ENCODE peak calls at places on chromosomes 11 and 22, in ten cellular contexts. One of them, this sample, is unnamed.

GRCh38 chr11:64094463-64095223 is 58.9 kb downstream of the FLRT1 start:
- DNase-seq in esophagus muscularis mucosa: no peak
- DNase-seq in ovary: no peak
- DNase-seq in GM12878: no peak
- DNase-seq in SK-N-SH: no peak
- DNase-seq in tibial nerve: no peak
- DNase-seq in K562: peak; percentile 56
- DNase-seq in transverse colon: peak; percentile 22
- DNase-seq in suprapubic skin: no peak
- DNase-seq in H1: no peak
- DNase-seq in this sample: peak; percentile 84

GRCh38 chr11:110287537-110287936 is 8.9 kb downstream of the RDX start:
- DNase-seq in transverse colon: no peak
- DNase-seq in K562: no peak
- DNase-seq in SK-N-SH: no peak
- DNase-seq in tibial nerve: no peak
- DNase-seq in suprapubic skin: no peak
- DNase-seq in GM12878: no peak
- DNase-seq in esophagus muscularis mucosa: no peak
- DNase-seq in ovary: no peak
- DNase-seq in H1: no peak
- DNase-seq in this sample: no peak

GRCh38 chr11:95074806-95075563 is 8.3 kb downstream of the SRSF8 start:
- DNase-seq in suprapubic skin: peak; percentile 76
- DNase-seq in GM12878: no peak
- DNase-seq in esophagus muscularis mucosa: no peak
- DNase-seq in K562: no peak
- DNase-seq in ovary: peak; percentile 48
- DNase-seq in tibial nerve: no peak
- DNase-seq in H1: no peak
- DNase-seq in SK-N-SH: no peak
- DNase-seq in transverse colon: peak; percentile 82
- DNase-seq in this sample: no peak

GRCh38 chr22:30183861-30184278 is 62.7 kb downstream of the LIF start:
- DNase-seq in suprapubic skin: no peak
- DNase-seq in GM12878: no peak
- DNase-seq in transverse colon: no peak
- DNase-seq in SK-N-SH: no peak
- DNase-seq in ovary: no peak
- DNase-seq in esophagus muscularis mucosa: peak; percentile 29
- DNase-seq in K562: peak; percentile 63
- DNase-seq in tibial nerve: no peak
- DNase-seq in H1: no peak
- DNase-seq in this sample: no peak

GRCh38 chr22:37777122-37777687 is 30.5 kb upstream of the GCAT start:
- DNase-seq in H1: no peak
- DNase-seq in GM12878: peak; percentile 74
- DNase-seq in SK-N-SH: no peak
- DNase-seq in transverse colon: peak; percentile 74
- DNase-seq in ovary: peak; percentile 56
- DNase-seq in suprapubic skin: no peak
- DNase-seq in esophagus muscularis mucosa: no peak
- DNase-seq in tibial nerve: peak; percentile 34
- DNase-seq in K562: peak; percentile 58
- DNase-seq in this sample: no peak

GRCh38 chr22:47692811-47693210 is 930.4 kb downstream of the TBC1D22A start:
- DNase-seq in tibial nerve: no peak
- DNase-seq in suprapubic skin: no peak
- DNase-seq in esophagus muscularis mucosa: peak; percentile 57
- DNase-seq in SK-N-SH: no peak
- DNase-seq in K562: no peak
- DNase-seq in transverse colon: no peak
- DNase-seq in H1: no peak
- DNase-seq in ovary: no peak
- DNase-seq in GM12878: no peak
- DNase-seq in this sample: no peak

GRCh38 chr11:96205460-96205809 is 137.6 kb downstream of the MAML2 start:
- DNase-seq in H1: no peak
- DNase-seq in tibial nerve: no peak
- DNase-seq in GM12878: no peak
- DNase-seq in SK-N-SH: no peak
- DNase-seq in esophagus muscularis mucosa: no peak
- DNase-seq in K562: no peak
- DNase-seq in ovary: no peak
- DNase-seq in transverse colon: no peak
- DNase-seq in suprapubic skin: no peak
- DNase-seq in this sample: no peak

GRCh38 chr11:120248551-120249278 is 8.8 kb downstream of the POU2F3 start:
- DNase-seq in suprapubic skin: no peak
- DNase-seq in H1: no peak
- DNase-seq in tibial nerve: no peak
- DNase-seq in K562: no peak
- DNase-seq in transverse colon: no peak
- DNase-seq in SK-N-SH: no peak
- DNase-seq in ovary: no peak
- DNase-seq in GM12878: peak; percentile 93
- DNase-seq in esophagus muscularis mucosa: no peak
- DNase-seq in this sample: no peak

GRCh38 chr11:126059238-126059761 is 3.4 kb downstream of the CDON start:
- DNase-seq in SK-N-SH: peak; percentile 51
- DNase-seq in H1: no peak
- DNase-seq in tibial nerve: no peak
- DNase-seq in GM12878: no peak
- DNase-seq in esophagus muscularis mucosa: no peak
- DNase-seq in ovary: no peak
- DNase-seq in suprapubic skin: no peak
- DNase-seq in K562: no peak
- DNase-seq in transverse colon: no peak
- DNase-seq in this sample: no peak

GRCh38 chr22:50470491-50470890 is 4.3 kb downstream of the SBF1 start:
- DNase-seq in esophagus muscularis mucosa: no peak
- DNase-seq in tibial nerve: no peak
- DNase-seq in ovary: no peak
- DNase-seq in K562: no peak
- DNase-seq in GM12878: no peak
- DNase-seq in H1: no peak
- DNase-seq in SK-N-SH: no peak
- DNase-seq in transverse colon: peak; percentile 67
- DNase-seq in suprapubic skin: no peak
- DNase-seq in this sample: no peak

GRCh38 chr11:2156416-2157182 is 4.4 kb downstream of the INS start:
- DNase-seq in GM12878: no peak
- DNase-seq in SK-N-SH: peak; percentile 96
- DNase-seq in suprapubic skin: peak; percentile 80
- DNase-seq in H1: no peak
- DNase-seq in tibial nerve: peak; percentile 42
- DNase-seq in ovary: peak; percentile 41
- DNase-seq in transverse colon: peak; percentile 76
- DNase-seq in esophagus muscularis mucosa: no peak
- DNase-seq in K562: peak; percentile 64
- DNase-seq in this sample: peak; percentile 88

GRCh38 chr11:76524919-76525318 is 80.1 kb downstream of the EMSY start:
- DNase-seq in transverse colon: no peak
- DNase-seq in SK-N-SH: no peak
- DNase-seq in GM12878: no peak
- DNase-seq in ovary: no peak
- DNase-seq in K562: no peak
- DNase-seq in tibial nerve: no peak
- DNase-seq in H1: no peak
- DNase-seq in esophagus muscularis mucosa: no peak
- DNase-seq in suprapubic skin: no peak
- DNase-seq in this sample: no peak

DNA sequence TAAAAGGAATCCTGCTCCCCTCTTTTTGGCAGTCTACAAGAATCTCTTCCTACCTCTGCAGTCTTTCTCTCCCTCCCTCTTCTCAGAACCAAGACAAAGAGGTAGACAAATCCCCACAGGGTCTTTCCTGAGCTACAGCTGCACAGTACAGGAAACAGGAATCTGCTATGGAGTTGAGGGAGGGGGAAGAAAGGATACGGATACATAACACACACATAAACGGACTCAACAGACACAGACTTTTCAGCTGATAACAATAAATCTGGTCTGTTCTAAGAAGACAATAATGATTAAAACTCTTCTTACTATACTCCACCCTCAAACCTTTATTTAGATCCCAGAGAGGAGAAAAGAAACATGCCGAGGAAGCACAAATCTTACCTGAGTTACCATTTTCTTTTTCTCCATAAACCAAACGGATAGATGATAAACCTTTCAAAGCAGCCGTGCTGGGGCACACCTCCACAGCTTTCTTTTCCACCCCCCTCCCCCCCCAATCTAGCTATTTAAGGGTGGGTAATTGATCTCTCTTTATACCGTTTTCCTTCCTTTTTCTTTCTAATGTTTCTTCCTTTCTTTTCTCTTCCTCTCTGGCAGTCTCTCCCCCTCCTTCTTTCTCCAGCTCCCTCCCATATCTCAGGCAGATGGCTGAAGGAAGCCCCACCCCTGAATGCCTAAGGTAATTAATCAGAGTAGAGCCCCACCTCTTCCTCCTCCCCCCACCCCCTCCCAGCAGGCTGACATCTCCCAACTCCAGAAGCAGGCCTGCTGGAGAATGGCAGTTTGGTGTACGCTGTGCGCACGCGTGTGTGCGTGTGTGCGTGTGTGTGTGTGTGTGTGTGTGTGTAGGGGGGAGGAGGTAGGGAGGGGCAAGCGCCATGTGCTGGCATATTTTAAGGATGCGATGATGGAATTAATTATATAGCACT is 122.4 kb downstream of the APOL5 start:
- DNase-seq in esophagus muscularis mucosa: peak; percentile 98
- DNase-seq in GM12878: no peak
- DNase-seq in suprapubic skin: peak; percentile 90
- DNase-seq in H1: peak; percentile 79
- DNase-seq in ovary: peak; percentile 89
- DNase-seq in K562: peak; percentile 92
- DNase-seq in tibial nerve: peak; percentile 63
- DNase-seq in transverse colon: peak; percentile 86
- DNase-seq in SK-N-SH: peak; percentile 81
- DNase-seq in this sample: peak; percentile 62
- TF ChIP-seq EP300 in esophagus muscularis mucosa: no peak
- TF ChIP-seq EP300 in GM12878: no peak
- TF ChIP-seq EP300 in suprapubic skin: no peak
- TF ChIP-seq EP300 in H1: no peak
- TF ChIP-seq EP300 in ovary: no peak
- TF ChIP-seq EP300 in K562: peak; percentile 20
- TF ChIP-seq EP300 in tibial nerve: no peak
- TF ChIP-seq EP300 in transverse colon: no peak
- TF ChIP-seq EP300 in SK-N-SH: peak; percentile 72
- TF ChIP-seq EP300 in this sample: no peak

GRCh38 chr22:27213766-27214581 is 556.6 kb downstream of the MIAT start:
- DNase-seq in ovary: peak; percentile 75
- DNase-seq in esophagus muscularis mucosa: no peak
- DNase-seq in tibial nerve: peak; percentile 37
- DNase-seq in K562: no peak
- DNase-seq in SK-N-SH: no peak
- DNase-seq in H1: no peak
- DNase-seq in GM12878: no peak
- DNase-seq in transverse colon: peak; percentile 38
- DNase-seq in suprapubic skin: peak; percentile 74
- DNase-seq in this sample: no peak
- TF ChIP-seq EP300 in ovary: peak; percentile 57
- TF ChIP-seq EP300 in esophagus muscularis mucosa: no peak
- TF ChIP-seq EP300 in tibial nerve: no peak
- TF ChIP-seq EP300 in K562: no peak
- TF ChIP-seq EP300 in SK-N-SH: no peak
- TF ChIP-seq EP300 in H1: no peak
- TF ChIP-seq EP300 in GM12878: no peak
- TF ChIP-seq EP300 in transverse colon: no peak
- TF ChIP-seq EP300 in suprapubic skin: no peak
- TF ChIP-seq EP300 in this sample: no peak

DNA sequence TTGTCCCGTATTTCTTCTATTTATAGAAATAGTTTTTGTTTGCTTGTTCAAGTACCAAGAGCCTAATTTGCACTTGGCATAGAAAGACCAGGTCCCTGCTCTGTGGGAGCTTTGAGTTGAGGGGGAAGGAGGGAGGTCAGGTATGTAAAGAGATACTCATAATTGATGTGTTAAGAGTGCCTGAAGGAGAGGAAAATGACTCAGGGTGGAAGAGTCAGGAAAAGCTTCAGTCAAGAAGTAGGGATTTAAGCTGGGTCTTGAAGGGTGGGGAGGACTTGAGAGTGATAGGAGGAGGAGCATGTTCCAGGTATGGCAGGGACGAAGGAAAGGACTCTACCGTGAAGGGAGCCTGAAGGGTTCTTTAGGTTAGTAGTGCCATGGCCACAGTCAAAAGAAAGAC is 9.0 kb downstream of the RBX1 start:
- DNase-seq in SK-N-SH: no peak
- DNase-seq in GM12878: no peak
- DNase-seq in H1: no peak
- DNase-seq in suprapubic skin: no peak
- DNase-seq in transverse colon: no peak
- DNase-seq in K562: no peak
- DNase-seq in esophagus muscularis mucosa: no peak
- DNase-seq in tibial nerve: no peak
- DNase-seq in ovary: no peak
- DNase-seq in this sample: no peak
- TF ChIP-seq EP300 in SK-N-SH: no peak
- TF ChIP-seq EP300 in GM12878: no peak
- TF ChIP-seq EP300 in H1: no peak
- TF ChIP-seq EP300 in suprapubic skin: no peak
- TF ChIP-seq EP300 in transverse colon: no peak
- TF ChIP-seq EP300 in K562: no peak
- TF ChIP-seq EP300 in esophagus muscularis mucosa: no peak
- TF ChIP-seq EP300 in tibial nerve: no peak
- TF ChIP-seq EP300 in ovary: no peak
- TF ChIP-seq EP300 in this sample: no peak

DNA sequence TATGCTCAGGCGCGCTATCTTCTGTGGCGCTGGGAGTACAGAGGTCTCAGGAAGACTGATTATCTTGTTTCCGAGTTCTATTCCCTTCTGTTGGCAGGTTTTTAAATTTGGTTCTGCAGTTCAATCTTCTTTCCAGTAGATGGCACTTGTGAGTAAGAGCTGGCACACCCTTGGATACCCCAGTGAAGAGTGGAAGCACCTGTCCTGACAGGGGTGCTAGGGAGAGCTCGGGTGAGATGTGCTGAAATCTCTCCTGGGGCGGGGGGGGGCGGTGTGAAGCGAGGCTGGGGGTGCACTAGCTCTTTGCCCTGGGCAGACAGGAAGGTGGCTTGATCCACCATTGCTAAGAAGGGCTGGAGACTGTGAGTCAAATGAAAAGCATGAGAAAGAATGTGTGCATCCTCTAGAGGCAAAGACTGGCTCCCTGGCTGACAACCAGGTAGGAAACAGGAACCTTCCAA is 679.9 kb upstream of the CCDC179 start:
- DNase-seq in esophagus muscularis mucosa: no peak
- DNase-seq in H1: peak; percentile 49
- DNase-seq in ovary: no peak
- DNase-seq in K562: peak; percentile 13
- DNase-seq in transverse colon: no peak
- DNase-seq in suprapubic skin: no peak
- DNase-seq in SK-N-SH: peak; percentile 66
- DNase-seq in GM12878: peak; percentile 5
- DNase-seq in tibial nerve: no peak
- DNase-seq in this sample: peak; percentile 18
- TF ChIP-seq EP300 in esophagus muscularis mucosa: no peak
- TF ChIP-seq EP300 in H1: no peak
- TF ChIP-seq EP300 in ovary: no peak
- TF ChIP-seq EP300 in K562: no peak
- TF ChIP-seq EP300 in transverse colon: no peak
- TF ChIP-seq EP300 in suprapubic skin: no peak
- TF ChIP-seq EP300 in SK-N-SH: no peak
- TF ChIP-seq EP300 in GM12878: no peak
- TF ChIP-seq EP300 in tibial nerve: no peak
- TF ChIP-seq EP300 in this sample: no peak

This sample was measured in A549.